ENCODE peak calls at places on chromosome 15, in four cellular contexts. B is NCI-H2081 treated with DMSO at 0.1 percent for 48 hours, X is AG04450, D is lung. I is an unnamed sample.

GRCh38 chr15:90952901-90953677 is 1.6 kb upstream of the RCCD1 start:
- DNase-seq in B (no peak), X (no peak), D (no peak), I (no peak)

GRCh38 chr15:79640206-79640605 is 208.1 kb downstream of the MINAR1 start:
- DNase-seq in B (no peak), X (peak; percentile 38), D (no peak), I (no peak)

GRCh38 chr15:66842710-66843441 is 140.8 kb downstream of the SMAD6 start:
- DNase-seq in B (no peak), X (no peak), D (peak; percentile 82), I (no peak)

GRCh38 chr15:68584704-68585573 is 6.1 kb downstream of the CORO2B start:
- DNase-seq in B (peak; percentile 79), X (no peak), D (no peak), I (no peak)

GRCh38 chr15:50676799-50677483 is 9.7 kb downstream of the TRPM7 start:
- DNase-seq in B (no peak), X (no peak), D (no peak), I (no peak)

GRCh38 chr15:77097317-77097721 is 26.4 kb upstream of the TSPAN3 start:
- DNase-seq in B (no peak), X (no peak), D (no peak), I (no peak)

GRCh38 chr15:62946940-62947339 is 95.6 kb upstream of the TPM1 start:
- DNase-seq in B (no peak), X (no peak), D (no peak), I (no peak)

GRCh38 chr15:56739964-56740640 is 6.8 kb upstream of the ZNF280D start:
- DNase-seq in B (no peak), X (no peak), D (no peak), I (no peak)

GRCh38 chr15:56869573-56869972 is 48.9 kb upstream of the TCF12 start:
- DNase-seq in B (no peak), X (no peak), D (no peak), I (peak; percentile 49)

GRCh38 chr15:55916666-55917409 is 76.6 kb downstream of the NEDD4 start:
- DNase-seq in B (no peak), X (peak; percentile 67), D (no peak), I (no peak)